ENCODE peak calls at places on chromosomes 11 and 22, in eight cellular contexts. V, F, P, M, E, A, H and O are unnamed samples.

GRCh38 chr22:19620742-19621371 is 93.4 kb upstream of the SEPTIN5 start:
- DNase-seq in V (peak; percentile 9), F (no peak), P (no peak), M (no peak), E (no peak), A (no peak), H (no peak), O (no peak)

GRCh38 chr22:30824096-30824495 is 129.4 kb downstream of the OSBP2 start:
- DNase-seq in V (no peak), F (no peak), P (no peak), M (no peak), E (no peak), A (no peak), H (peak; percentile 14), O (no peak)

GRCh38 chr11:5596611-5597201 is at the start of gene TRIM6:
- DNase-seq in V (peak; percentile 31), F (peak; percentile 60), P (no peak), M (peak; percentile 52), E (peak; percentile 2), A (peak; percentile 63), H (peak; percentile 83), O (peak; percentile 26)

GRCh38 chr11:99739464-99740089 is 718.8 kb downstream of the CNTN5 start:
- DNase-seq in V (peak; percentile 64), F (peak; percentile 69), P (no peak), M (no peak), E (no peak), A (peak; percentile 76), H (no peak), O (no peak)

GRCh38 chr22:40345271-40345670 is 1.0 kb upstream of the ADSL start:
- DNase-seq in V (no peak), F (no peak), P (no peak), M (peak; percentile 50), E (no peak), A (peak; percentile 54), H (no peak), O (no peak)

GRCh38 chr22:20763630-20764029 is 10.3 kb upstream of the SERPIND1 start:
- DNase-seq in V (no peak), F (no peak), P (no peak), M (no peak), E (no peak), A (no peak), H (no peak), O (no peak)

GRCh38 chr11:70303070-70303469 is 32.6 kb downstream of the PPFIA1 start:
- DNase-seq in V (peak; percentile 79), F (no peak), P (no peak), M (no peak), E (no peak), A (peak; percentile 44), H (peak; percentile 63), O (no peak)

GRCh38 chr11:77147036-77147315 is 18.9 kb downstream of the MYO7A start:
- DNase-seq in V (no peak), F (no peak), P (no peak), M (no peak), E (no peak), A (no peak), H (no peak), O (no peak)

GRCh38 chr11:33687733-33688479 is 12.7 kb downstream of the C11orf91 start:
- DNase-seq in V (peak; percentile 80), F (peak; percentile 69), P (no peak), M (no peak), E (no peak), A (peak; percentile 82), H (no peak), O (peak; percentile 30)

GRCh38 chr11:18492888-18493287 is 33.9 kb downstream of the TSG101 start:
- DNase-seq in V (peak; percentile 7), F (peak; percentile 84), P (no peak), M (no peak), E (no peak), A (peak; percentile 52), H (no peak), O (no peak)

GRCh38 chr11:18726040-18726439 is at the start of gene IGSF22:
- DNase-seq in V (no peak), F (no peak), P (no peak), M (no peak), E (no peak), A (no peak), H (no peak), O (no peak)

GRCh38 chr22:19634576-19634975 is 79.7 kb upstream of the SEPTIN5 start:
- DNase-seq in V (no peak), F (no peak), P (no peak), M (no peak), E (no peak), A (no peak), H (peak; percentile 10), O (no peak)

GRCh38 chr11:124716596-124716995 is 23.1 kb upstream of the NRGN start:
- DNase-seq in V (no peak), F (no peak), P (no peak), M (no peak), E (no peak), A (peak; percentile 30), H (no peak), O (no peak)

GRCh38 chr22:36927671-36928070 is 14.2 kb downstream of the CSF2RB start:
- DNase-seq in V (no peak), F (no peak), P (no peak), M (no peak), E (no peak), A (no peak), H (no peak), O (no peak)

DNA sequence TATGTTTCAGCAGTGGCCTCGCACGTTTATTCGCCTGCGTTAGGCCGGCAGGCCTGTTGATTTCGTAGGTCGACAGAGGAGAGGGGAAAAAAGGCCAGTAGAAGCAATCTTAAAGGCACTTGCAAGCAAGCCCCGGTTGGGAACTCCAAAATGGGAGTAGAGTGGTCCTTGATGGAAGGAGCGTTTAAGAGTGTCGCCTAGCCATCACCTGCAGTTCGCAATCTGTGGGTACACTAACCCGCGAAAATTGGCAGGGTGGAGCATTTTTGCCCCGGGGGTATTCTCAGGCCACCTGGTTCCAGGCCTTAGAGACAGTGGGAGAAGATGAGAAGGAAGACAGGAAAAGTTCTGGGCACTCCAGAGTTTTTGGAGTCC is 1.1 kb downstream of the EWSR1 start:
- DNase-seq in V (no peak), F (peak; percentile 13), P (no peak), M (no peak), E (no peak), A (no peak), H (no peak), O (no peak)
- H3K4me1 ChIP-seq in V (peaks cover 27% of the 10 kb centered on the region), F (peaks cover 25% of the 10 kb centered on the region), P (peaks cover 67% of the 10 kb centered on the region), M (peaks cover 25% of the 10 kb centered on the region), E (peaks cover 64% of the 10 kb centered on the region), A (peaks cover 27% of the 10 kb centered on the region), H (peaks cover 68% of the 10 kb centered on the region), O (peaks cover 6% of the 10 kb centered on the region)

GRCh38 chr22:24161909-24162308 is 19.4 kb upstream of the SUSD2 start:
- DNase-seq in V (no peak), F (no peak), P (no peak), M (no peak), E (peak; percentile 60), A (no peak), H (peak; percentile 84), O (peak; percentile 70)
- H3K4me3 ChIP-seq in V (no peak overlapping the region), F (no peak overlapping the region), P (no peak overlapping the region), M (no peak overlapping the region), E (no peak overlapping the region), A (no peak overlapping the region), H (no peak overlapping the region), O (no peak overlapping the region)

GRCh38 chr11:61511383-61511782 is 2.8 kb downstream of the LRRC10B start:
- DNase-seq in V (no peak), F (no peak), P (no peak), M (no peak), E (no peak), A (no peak), H (no peak), O (no peak)

GRCh38 chr11:61509058-61510029 is 795 bp downstream of the LRRC10B start:
- DNase-seq in V (peak; percentile 76), F (peak; percentile 90), P (peak; percentile 50), M (peak; percentile 71), E (peak; percentile 33), A (peak; percentile 78), H (peak; percentile 74), O (peak; percentile 57)

GRCh38 chr11:61510178-61510979 is 1.8 kb downstream of the LRRC10B start:
- DNase-seq in V (no peak), F (no peak), P (no peak), M (no peak), E (no peak), A (no peak), H (no peak), O (no peak)

GRCh38 chr11:61512435-61512834 is 3.9 kb downstream of the LRRC10B start:
- DNase-seq in V (no peak), F (no peak), P (no peak), M (no peak), E (no peak), A (no peak), H (no peak), O (no peak)

GRCh38 chr11:61510980-61511373 is 2.4 kb downstream of the LRRC10B start:
- DNase-seq in V (no peak), F (no peak), P (no peak), M (no peak), E (no peak), A (no peak), H (no peak), O (no peak)
- H3K27me3 ChIP-seq in V (peaks cover 18% of the 10 kb centered on the region), F (peaks cover 48% of the 10 kb centered on the region), P (peaks cover 15% of the 10 kb centered on the region), M (peaks cover 43% of the 10 kb centered on the region), E (peaks cover 45% of the 10 kb centered on the region), A (peaks cover 18% of the 10 kb centered on the region), H (peaks cover 49% of the 10 kb centered on the region), O (no peaks in the 10 kb centered on the region)

GRCh38 chr11:13010737-13011342 is 1.7 kb downstream of the RASSF10 start:
- DNase-seq in V (no peak), F (peak; percentile 51), P (no peak), M (peak; percentile 13), E (no peak), A (no peak), H (no peak), O (no peak)

GRCh38 chr11:13011366-13012036 is 2.4 kb downstream of the RASSF10 start:
- DNase-seq in V (no peak), F (no peak), P (no peak), M (no peak), E (no peak), A (no peak), H (no peak), O (no peak)

GRCh38 chr11:13009921-13010736 is 1.0 kb downstream of the RASSF10 start:
- DNase-seq in V (no peak), F (peak; percentile 56), P (no peak), M (no peak), E (no peak), A (no peak), H (no peak), O (no peak)

GRCh38 chr11:13013054-13013488 is 4.0 kb downstream of the RASSF10 start:
- DNase-seq in V (no peak), F (peak; percentile 7), P (no peak), M (no peak), E (no peak), A (no peak), H (no peak), O (no peak)

DNA sequence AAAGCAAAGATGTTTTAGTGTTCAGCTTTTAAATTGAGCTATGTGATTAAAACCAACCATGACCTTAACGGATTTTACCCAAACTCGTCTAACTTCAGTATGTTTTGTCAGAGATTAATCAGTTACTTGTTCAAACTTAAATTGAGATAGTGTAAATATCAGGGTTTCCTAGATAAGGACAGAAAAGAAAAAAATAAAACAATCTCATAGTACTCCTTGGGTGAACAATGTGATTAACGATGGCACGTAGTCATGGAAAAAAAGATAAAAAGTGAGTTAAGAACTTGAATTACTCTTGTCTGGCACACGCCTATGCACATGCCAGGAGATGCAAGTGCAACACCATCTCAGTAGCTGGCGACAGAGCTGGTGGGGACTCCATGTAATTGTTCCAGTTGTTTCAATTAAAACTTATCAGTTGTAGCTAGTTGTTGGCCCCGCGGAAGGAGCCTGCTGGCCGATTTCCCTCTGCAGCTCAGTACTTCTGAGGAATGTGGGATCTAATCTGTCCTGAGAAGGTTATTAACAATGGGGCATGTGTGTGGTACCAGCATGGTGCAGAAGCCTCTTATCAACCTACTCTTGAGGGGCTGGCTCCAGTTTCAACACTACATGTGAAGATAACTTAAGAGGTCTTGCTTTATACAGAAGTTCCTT is 3.0 kb downstream of the RASSF10 start:
- DNase-seq in V (no peak), F (peak; percentile 91), P (no peak), M (no peak), E (no peak), A (no peak), H (no peak), O (no peak)
- H3K4me1 ChIP-seq in V (no peaks in the 10 kb centered on the region), F (peaks cover 42% of the 10 kb centered on the region), P (no peaks in the 10 kb centered on the region), M (peaks cover 5% of the 10 kb centered on the region), E (peaks cover 16% of the 10 kb centered on the region), A (peaks cover 6% of the 10 kb centered on the region), H (peaks cover 29% of the 10 kb centered on the region), O (no peaks in the 10 kb centered on the region)